ENCODE peak calls at places on chromosomes 16 and 17, in five cellular contexts. B is NCI-H774; N is nucleus accumbens; A is HTR-8/SVneo; Q is activated CD4-positive, alpha-beta T cell treated with anti-CD3 and anti-CD28 coated beads, Interleukin-2, amount 50 U/mL, for 1 hour. Y is an unnamed sample.

GRCh38 chr17:35896011-35896587 is 15.9 kb upstream of the CCL5 start:
- DNase-seq in N (no peak), Q (peak; percentile 16), B (no peak), A (no peak), Y (no peak)

GRCh38 chr17:77297693-77298666 is 157.2 kb downstream of the SEC14L1 start:
- DNase-seq in A (no peak), N (no peak), Q (no peak), B (no peak), Y (no peak)

GRCh38 chr17:9676084-9676483 is 30.8 kb downstream of the USP43 start:
- DNase-seq in B (no peak), Q (no peak), A (no peak), N (no peak), Y (no peak)

GRCh38 chr17:80992948-80993624 is 1.4 kb downstream of the CHMP6 start:
- DNase-seq in Q (no peak), B (no peak), N (no peak), A (no peak), Y (no peak)

GRCh38 chr17:78836420-78837021 is 4.1 kb downstream of the USP36 start:
- DNase-seq in Q (no peak), N (no peak), A (no peak), B (no peak), Y (no peak)

GRCh38 chr17:39668141-39668924 is at the start of gene PNMT:
- DNase-seq in B (peak; percentile 58), Q (peak; percentile 74), A (no peak), N (no peak), Y (no peak)

GRCh38 chr17:35460354-35460851 is 11.8 kb upstream of the SLFN13 start:
- DNase-seq in Q (peak; percentile 52), A (peak; percentile 17), B (peak; percentile 38), N (no peak), Y (no peak)

GRCh38 chr17:58332720-58333395 is 4.3 kb upstream of the TSPOAP1 start:
- DNase-seq in B (no peak), N (no peak), A (no peak), Q (no peak), Y (no peak)

GRCh38 chr17:68807998-68808772 is 147.0 kb downstream of the ABCA8 start:
- DNase-seq in A (no peak), N (no peak), Q (no peak), B (no peak), Y (no peak)

GRCh38 chr16:51697454-51697853 is 546.4 kb upstream of the SALL1 start:
- DNase-seq in A (no peak), Q (no peak), B (no peak), N (no peak), Y (no peak)

GRCh38 chr16:12901204-12901596 is 198 bp upstream of the SHISA9 start:
- DNase-seq in A (no peak), Q (no peak), B (no peak), N (no peak), Y (peak; percentile 38)

GRCh38 chr17:43530303-43531081 is 15.6 kb downstream of the ETV4 start:
- DNase-seq in Q (no peak), N (no peak), B (peak; percentile 38), A (peak; percentile 96), Y (peak; percentile 85)

GRCh38 chr17:67542219-67543114 is 165.4 kb downstream of the PITPNC1 start:
- DNase-seq in Q (no peak), N (no peak), B (no peak), A (no peak), Y (no peak)

GRCh38 chr16:2663553-2664521 is 18.5 kb upstream of the KCTD5 start:
- DNase-seq in Q (no peak), A (no peak), B (no peak), N (no peak), Y (no peak)

GRCh38 chr17:35748323-35748960 is 4.6 kb downstream of the GAS2L2 start:
- DNase-seq in N (no peak), B (no peak), A (no peak), Q (no peak), Y (no peak)

GRCh38 chr17:44829558-44830358 is at the start of gene GJC1:
- DNase-seq in Q (peak; percentile 5), N (no peak), A (peak; percentile 55), B (peak; percentile 4), Y (peak; percentile 13)

GRCh38 chr17:80790021-80790765 is 201.4 kb upstream of the CHMP6 start:
- DNase-seq in B (no peak), N (no peak), A (no peak), Q (peak; percentile 23), Y (no peak)

GRCh38 chr16:81720973-81721907 is 57.9 kb upstream of the PLCG2 start:
- DNase-seq in Q (no peak), A (no peak), B (no peak), N (no peak), Y (no peak)

GRCh38 chr17:72376486-72377345 is 255.9 kb downstream of the SOX9 start:
- DNase-seq in N (no peak), Q (no peak), A (no peak), B (no peak), Y (no peak)

GRCh38 chr17:17728550-17729251 is 47.4 kb downstream of the RAI1 start:
- DNase-seq in B (no peak), N (no peak), Q (no peak), A (no peak), Y (no peak)

GRCh38 chr17:79574108-79574507 is 36.7 kb downstream of the RBFOX3 start:
- DNase-seq in Q (no peak), N (no peak), A (no peak), B (no peak), Y (no peak)

GRCh38 chr17:13581925-13582324 is 19.8 kb downstream of the HS3ST3A1 start:
- DNase-seq in B (no peak), A (no peak), Q (no peak), N (no peak), Y (no peak)

GRCh38 chr16:81524382-81524781 is 79.8 kb downstream of the CMIP start:
- DNase-seq in B (no peak), N (no peak), Q (peak; percentile 50), A (no peak), Y (no peak)

GRCh38 chr17:51830886-51831285 is 327.6 kb downstream of the CA10 start:
- DNase-seq in A (no peak), B (no peak), Q (no peak), N (no peak), Y (no peak)

GRCh38 chr16:54193656-54194007 is 93.0 kb downstream of the IRX3 start:
- DNase-seq in B (peak; percentile 73), Q (peak; percentile 7), A (peak; percentile 42), N (peak; percentile 17), Y (peak; percentile 32)

GRCh38 chr16:2804728-2805127 is 6.5 kb downstream of the PRSS41 start:
- DNase-seq in N (no peak), B (no peak), Q (no peak), A (no peak), Y (no peak)

GRCh38 chr17:79997004-79997673 is 38.5 kb downstream of the TBC1D16 start:
- DNase-seq in Q (peak; percentile 71), A (no peak), N (no peak), B (no peak), Y (no peak)

GRCh38 chr17:49588726-49589555 is 13.3 kb downstream of the NXPH3 start:
- DNase-seq in N (no peak), Q (no peak), B (no peak), A (no peak), Y (no peak)

GRCh38 chr16:55052335-55053070 is 121.8 kb downstream of the IRX5 start:
- DNase-seq in A (no peak), B (no peak), N (no peak), Q (no peak), Y (no peak)

GRCh38 chr17:66714046-66715023 is 120.6 kb upstream of the CACNG5 start:
- DNase-seq in N (no peak), B (no peak), Q (no peak), A (no peak), Y (no peak)

GRCh38 chr16:27624154-27625049 is 74.5 kb downstream of the KATNIP start:
- DNase-seq in N (no peak), Q (no peak), B (no peak), A (no peak), Y (no peak)

GRCh38 chr17:18267927-18268711 is 7.7 kb downstream of the MIEF2 start:
- DNase-seq in A (peak; percentile 56), N (no peak), B (no peak), Q (no peak), Y (peak; percentile 40)